ENCODE peak calls at places on chromosome 2, in four cellular contexts. W, R, T and E are unnamed samples.

GRCh38 chr2:176096243-176096985 is 3.2 kb upstream of the HOXD12 start:
- DNase-seq in W (no peak), R (no peak), T (peak), E (no peak)

GRCh38 chr2:138708682-138709241 is 71.4 kb downstream of the NXPH2 start:
- DNase-seq in W (no peak), R (no peak), T (peak), E (no peak)

GRCh38 chr2:133844214-133844892 is 276.1 kb upstream of the NCKAP5 start:
- DNase-seq in W (peak), R (peak), T (peak), E (peak)

GRCh38 chr2:240510513-240511210 is 47.1 kb downstream of the ANKMY1 start:
- DNase-seq in W (no peak), R (no peak), T (no peak), E (no peak)

GRCh38 chr2:24515841-24516240 is 24.8 kb downstream of the NCOA1 start:
- DNase-seq in W (no peak), R (no peak), T (no peak), E (no peak)

GRCh38 chr2:228518-229278 is 35.1 kb downstream of the SH3YL1 start:
- DNase-seq in W (no peak), R (no peak), T (no peak), E (no peak)

GRCh38 chr2:675982-676646 is 1.1 kb downstream of the TMEM18 start:
- DNase-seq in W (peak), R (peak), T (peak), E (peak)

GRCh38 chr2:159153063-159153462 is 133.4 kb downstream of the WDSUB1 start:
- DNase-seq in W (no peak), R (no peak), T (no peak), E (no peak)

GRCh38 chr2:44974064-44974715 is 32.7 kb downstream of the SIX3 start:
- DNase-seq in W (no peak), R (peak), T (peak), E (no peak)

GRCh38 chr2:183995632-183996031 is 602.7 kb upstream of the ZNF804A start:
- DNase-seq in W (no peak), R (peak), T (no peak), E (no peak)
- TF ChIP-seq CTCF in W (no peak), R (no peak), T (no peak), E (no peak)

DNA sequence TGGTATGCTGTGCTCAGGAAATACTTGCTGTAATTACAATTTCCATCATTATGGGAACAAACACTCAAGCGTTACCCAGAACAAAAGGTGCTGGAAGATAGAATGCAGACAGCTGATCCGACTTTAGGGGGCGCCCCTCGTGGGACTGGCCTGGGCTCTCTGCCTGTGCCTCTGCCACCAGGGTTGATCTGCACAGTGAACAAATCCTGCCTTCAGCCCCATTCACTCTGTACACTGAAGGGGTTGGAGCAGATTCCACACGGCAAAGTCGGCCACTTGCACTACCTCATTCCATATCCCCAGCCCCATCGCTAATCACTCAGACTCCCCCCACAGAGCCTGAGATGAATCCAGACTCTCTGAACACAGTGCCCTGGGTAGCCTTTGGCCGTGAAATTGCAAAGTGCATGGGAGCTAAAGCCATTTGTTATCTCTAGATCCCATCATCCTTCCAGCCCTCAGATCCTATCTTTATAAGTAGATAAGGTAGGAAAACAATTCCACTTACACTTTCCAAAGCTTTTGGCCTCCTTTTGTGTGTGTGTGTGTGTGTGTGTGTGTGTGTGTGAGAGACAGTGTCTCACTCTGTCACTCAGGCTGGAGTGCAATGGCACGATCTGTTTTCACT is 69.3 kb downstream of the INPP5D start:
- DNase-seq in W (no peak), R (peak), T (no peak), E (no peak)
- TF ChIP-seq CTCF in W (peak), R (no peak), T (peak), E (no peak)

DNA sequence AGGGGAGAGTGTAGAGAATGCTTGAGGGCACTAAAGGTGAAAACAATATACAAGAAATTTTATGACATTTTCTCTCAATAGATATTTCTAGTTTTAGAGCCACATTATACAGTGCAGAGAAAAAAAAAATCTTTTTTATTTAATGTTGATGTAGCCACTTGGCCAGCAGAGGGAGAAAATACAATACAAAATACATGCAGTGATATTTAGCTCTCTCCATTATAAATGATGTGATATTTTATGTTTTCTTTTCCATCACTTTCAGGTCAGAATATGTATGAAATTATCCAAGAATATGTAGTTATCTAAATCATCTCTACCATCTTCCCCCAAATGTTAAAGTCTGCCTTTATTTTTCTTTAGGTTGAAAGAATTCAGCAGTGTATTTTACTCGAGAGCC is 533.6 kb upstream of the FSHR start:
- DNase-seq in W (no peak), R (no peak), T (peak), E (no peak)
- TF ChIP-seq CTCF in W (peak), R (peak), T (peak), E (no peak)

GRCh38 chr2:54768772-54769428 is 45.4 kb downstream of the EML6 start:
- DNase-seq in W (no peak), R (no peak), T (no peak), E (no peak)

GRCh38 chr2:54760310-54760709 is 36.8 kb downstream of the EML6 start:
- DNase-seq in W (no peak), R (no peak), T (no peak), E (no peak)

GRCh38 chr2:54767921-54768320 is 44.5 kb downstream of the EML6 start:
- DNase-seq in W (no peak), R (no peak), T (peak), E (no peak)

DNA sequence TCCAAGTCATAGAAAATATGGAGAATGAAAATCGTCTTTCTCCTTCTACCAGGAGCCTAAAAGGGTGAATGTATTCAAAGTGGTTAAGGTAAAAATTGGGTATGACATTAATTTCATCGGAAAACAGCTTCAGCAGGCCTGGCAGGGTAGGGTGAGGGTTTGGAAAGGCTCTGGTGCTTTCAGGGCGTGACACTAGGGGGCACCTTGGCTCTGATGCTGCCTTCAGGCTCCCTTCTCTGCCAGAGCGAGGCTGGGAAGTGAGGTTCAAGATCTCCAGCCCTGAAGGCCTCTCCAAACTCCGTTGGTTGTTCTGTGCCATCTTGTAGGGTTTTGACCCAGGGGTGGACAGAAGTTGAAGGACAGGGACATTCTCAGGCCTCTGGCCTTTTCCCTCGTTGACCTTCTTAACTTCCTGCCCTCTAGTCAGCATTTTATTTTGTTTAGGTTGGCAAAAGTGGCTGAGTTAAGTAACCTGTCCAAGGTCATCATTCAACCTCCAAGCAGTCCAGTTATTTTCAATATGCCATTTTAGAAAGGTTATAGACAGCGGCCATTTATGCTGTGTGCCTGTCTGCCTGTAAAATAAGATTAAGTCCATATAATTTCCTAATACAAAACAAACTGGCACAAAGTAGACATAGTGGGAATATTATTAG is 40.3 kb downstream of the EML6 start:
- DNase-seq in W (no peak), R (peak), T (no peak), E (no peak)
- TF ChIP-seq CTCF in W (peak), R (peak), T (peak), E (no peak)